ENCODE peak calls at places on chromosomes 1 and 21, in seven cellular contexts. N, E, F, L, S, V and Z are unnamed samples.

GRCh38 chr1:193763313-193763712 is 576.9 kb upstream of the B3GALT2 start:
- DNase-seq in N (no peak), E (no peak), F (no peak), L (no peak), S (no peak), V (peak), Z (no peak)

GRCh38 chr1:92219028-92219427 is 1.3 kb downstream of the C1orf146 start:
- DNase-seq in N (no peak), E (no peak), F (no peak), L (no peak), S (no peak), V (no peak), Z (no peak)

GRCh38 chr1:230328342-230329015 is 97.7 kb downstream of the PGBD5 start:
- DNase-seq in N (no peak), E (no peak), F (no peak), L (no peak), S (no peak), V (no peak), Z (no peak)

GRCh38 chr1:58477390-58477789 is 69.1 kb downstream of the OMA1 start:
- DNase-seq in N (no peak), E (no peak), F (no peak), L (no peak), S (no peak), V (no peak), Z (no peak)

GRCh38 chr1:186605762-186606350 is 74.4 kb downstream of the PTGS2 start:
- DNase-seq in N (no peak), E (no peak), F (peak), L (no peak), S (no peak), V (peak), Z (no peak)

GRCh38 chr1:219582310-219582709 is 30.6 kb downstream of the ZC3H11B start:
- DNase-seq in N (no peak), E (no peak), F (no peak), L (no peak), S (no peak), V (peak), Z (peak)

GRCh38 chr1:119340861-119341261 is 27.7 kb upstream of the HAO2 start:
- DNase-seq in N (no peak), E (no peak), F (no peak), L (no peak), S (no peak), V (no peak), Z (no peak)

GRCh38 chr1:93042134-93042821 is 36.8 kb upstream of the MTF2 start:
- DNase-seq in N (no peak), E (no peak), F (no peak), L (peak), S (peak), V (no peak), Z (no peak)

GRCh38 chr1:64898107-64898861 is 68.1 kb downstream of the JAK1 start:
- DNase-seq in N (peak), E (peak), F (peak), L (peak), S (no peak), V (peak), Z (peak)

GRCh38 chr1:94801919-94802546 is 18.1 kb upstream of the SLC44A3 start:
- DNase-seq in N (no peak), E (peak), F (peak), L (no peak), S (no peak), V (peak), Z (peak)
- H3K4me3 ChIP-seq in N (peak), E (peak), F (no peak), L (no peak), S (no peak), V (no peak), Z (no peak)

DNA sequence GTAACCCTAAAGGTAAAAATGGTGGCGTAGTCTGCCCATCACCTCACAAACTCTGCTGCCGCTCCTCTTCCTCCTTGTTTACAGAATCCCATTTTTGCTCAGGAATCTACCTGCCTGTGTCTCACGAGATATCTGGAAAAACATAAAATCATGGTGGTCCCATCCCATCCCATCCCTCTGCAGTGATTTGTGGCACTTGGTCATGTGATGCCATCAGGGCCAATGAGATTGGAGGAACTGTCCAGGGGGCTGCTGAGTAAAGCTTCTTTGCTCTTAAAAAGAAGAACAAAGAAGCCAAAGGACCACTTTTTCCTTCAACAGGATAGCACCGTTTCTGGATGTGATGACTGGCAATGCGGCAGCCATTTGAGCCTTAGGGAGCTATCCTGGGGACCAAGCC is 33.0 kb upstream of the CLDN14 start:
- DNase-seq in N (no peak), E (no peak), F (no peak), L (no peak), S (no peak), V (no peak), Z (no peak)
- H3K4me3 ChIP-seq in N (no peak), E (no peak), F (no peak), L (no peak), S (no peak), V (no peak), Z (no peak)

GRCh38 chr1:65959896-65960295 is 167.2 kb downstream of the PDE4B start:
- DNase-seq in N (no peak), E (no peak), F (no peak), L (no peak), S (no peak), V (no peak), Z (no peak)
- H3K4me3 ChIP-seq in N (no peak), E (no peak), F (peak), L (no peak), S (no peak), V (no peak), Z (no peak)

GRCh38 chr1:195766709-195767108 is 841.5 kb downstream of the KCNT2 start:
- DNase-seq in N (no peak), E (no peak), F (no peak), L (no peak), S (no peak), V (peak), Z (no peak)

GRCh38 chr1:195765099-195765498 is 843.1 kb downstream of the KCNT2 start:
- DNase-seq in N (no peak), E (no peak), F (no peak), L (no peak), S (no peak), V (no peak), Z (no peak)

GRCh38 chr1:195763146-195763906 is 844.9 kb downstream of the KCNT2 start:
- DNase-seq in N (no peak), E (no peak), F (no peak), L (no peak), S (no peak), V (no peak), Z (no peak)

GRCh38 chr1:195761102-195761501 is 847.1 kb downstream of the KCNT2 start:
- DNase-seq in N (no peak), E (no peak), F (no peak), L (no peak), S (no peak), V (no peak), Z (no peak)

GRCh38 chr1:195763907-195764183 is 844.4 kb downstream of the KCNT2 start:
- DNase-seq in N (no peak), E (no peak), F (no peak), L (no peak), S (no peak), V (no peak), Z (no peak)
- H3K4me3 ChIP-seq in N (no peak), E (no peak), F (no peak), L (no peak), S (no peak), V (no peak), Z (no peak)